ENCODE peak calls at places on chromosomes 7 and 10, in five cellular contexts. P, D, N, O and G are unnamed samples.

GRCh38 chr7:145169908-145170307 is 334.1 kb upstream of the TPK1 start:
- DNase-seq in P (no peak), D (no peak), N (no peak), O (no peak), G (no peak)

GRCh38 chr10:69346776-69347175 is 68.5 kb downstream of the HK1 start:
- DNase-seq in P (no peak), D (no peak), N (no peak), O (no peak), G (no peak)

GRCh38 chr7:16554518-16555236 is 28.1 kb downstream of the LRRC72 start:
- DNase-seq in P (no peak), D (no peak), N (no peak), O (peak; percentile 40), G (no peak)

GRCh38 chr10:88953662-88954061 is 1.1 kb upstream of the ACTA2 start:
- DNase-seq in P (no peak), D (no peak), N (no peak), O (no peak), G (no peak)

GRCh38 chr7:14020339-14020900 is 31.0 kb upstream of the ETV1 start:
- DNase-seq in P (no peak), D (peak; percentile 46), N (no peak), O (no peak), G (no peak)

GRCh38 chr10:79602953-79603352 is 7.8 kb upstream of the SFTPA1 start:
- DNase-seq in P (no peak), D (no peak), N (no peak), O (no peak), G (no peak)

GRCh38 chr7:129363-130221 is 62.8 kb upstream of the FAM20C start:
- DNase-seq in P (peak; percentile 45), D (no peak), N (no peak), O (no peak), G (peak; percentile 86)

GRCh38 chr10:132508497-132509443 is 28.8 kb upstream of the INPP5A start:
- DNase-seq in P (no peak), D (no peak), N (peak; percentile 86), O (peak; percentile 43), G (peak; percentile 45)

GRCh38 chr7:85023066-85023687 is 163.7 kb downstream of the SEMA3D start:
- DNase-seq in P (no peak), D (peak; percentile 19), N (no peak), O (peak; percentile 13), G (peak; percentile 49)

GRCh38 chr10:98446656-98447221 is at the start of gene HPS1:
- DNase-seq in P (peak; percentile 89), D (peak; percentile 63), N (peak; percentile 91), O (peak; percentile 80), G (peak; percentile 69)

GRCh38 chr7:22255342-22255741 is 101.6 kb downstream of the RAPGEF5 start:
- DNase-seq in P (no peak), D (no peak), N (no peak), O (no peak), G (no peak)

GRCh38 chr7:20030915-20031362 is 186.2 kb downstream of the MACC1 start:
- DNase-seq in P (no peak), D (peak; percentile 84), N (no peak), O (no peak), G (peak; percentile 77)

GRCh38 chr10:100802196-100802595 is 56.8 kb downstream of the PAX2 start:
- DNase-seq in P (no peak), D (no peak), N (no peak), O (no peak), G (no peak)

GRCh38 chr7:117654780-117655179 is 175.0 kb downstream of the CFTR start:
- DNase-seq in P (no peak), D (no peak), N (no peak), O (no peak), G (no peak)

GRCh38 chr10:98269435-98269912 is 1.5 kb upstream of the LOXL4 start:
- DNase-seq in P (peak; percentile 77), D (peak; percentile 90), N (peak; percentile 97), O (peak; percentile 81), G (peak; percentile 89)

GRCh38 chr10:124450783-124451057 is 885 bp upstream of the NKX1-2 start:
- DNase-seq in P (no peak), D (no peak), N (no peak), O (no peak), G (no peak)

GRCh38 chr7:19772858-19773337 is 519 bp downstream of the TMEM196 start:
- DNase-seq in P (no peak), D (peak; percentile 60), N (no peak), O (peak; percentile 15), G (peak; percentile 13)

GRCh38 chr10:130713105-130713504 is 576.9 kb downstream of the GLRX3 start:
- DNase-seq in P (no peak), D (no peak), N (no peak), O (no peak), G (no peak)

GRCh38 chr10:14889318-14889717 is 10.7 kb downstream of the SUV39H2 start:
- DNase-seq in P (no peak), D (no peak), N (no peak), O (no peak), G (peak; percentile 3)

GRCh38 chr10:91684841-91685240 is 52.0 kb upstream of the PPP1R3C start:
- DNase-seq in P (no peak), D (no peak), N (no peak), O (no peak), G (no peak)

GRCh38 chr10:22253578-22253882 is 35.7 kb upstream of the EBLN1 start:
- DNase-seq in P (peak; percentile 62), D (no peak), N (no peak), O (no peak), G (no peak)

GRCh38 chr10:99426689-99427088 is 3.7 kb downstream of the GOT1 start:
- DNase-seq in P (no peak), D (no peak), N (no peak), O (no peak), G (no peak)

GRCh38 chr7:28921822-28922221 is 36.3 kb downstream of the TRIL start:
- DNase-seq in P (no peak), D (peak; percentile 61), N (no peak), O (peak; percentile 53), G (peak; percentile 61)

GRCh38 chr7:76357379-76358052 is 1.3 kb downstream of the YWHAG start:
- DNase-seq in P (no peak), D (no peak), N (no peak), O (no peak), G (no peak)

GRCh38 chr7:76356115-76356514 is 2.7 kb downstream of the YWHAG start:
- DNase-seq in P (no peak), D (no peak), N (no peak), O (no peak), G (no peak)

GRCh38 chr7:76358053-76358477 is 726 bp downstream of the YWHAG start:
- DNase-seq in P (peak; percentile 83), D (no peak), N (no peak), O (no peak), G (no peak)

GRCh38 chr7:76354981-76355730 is 3.6 kb downstream of the YWHAG start:
- DNase-seq in P (no peak), D (no peak), N (no peak), O (no peak), G (no peak)

DNA sequence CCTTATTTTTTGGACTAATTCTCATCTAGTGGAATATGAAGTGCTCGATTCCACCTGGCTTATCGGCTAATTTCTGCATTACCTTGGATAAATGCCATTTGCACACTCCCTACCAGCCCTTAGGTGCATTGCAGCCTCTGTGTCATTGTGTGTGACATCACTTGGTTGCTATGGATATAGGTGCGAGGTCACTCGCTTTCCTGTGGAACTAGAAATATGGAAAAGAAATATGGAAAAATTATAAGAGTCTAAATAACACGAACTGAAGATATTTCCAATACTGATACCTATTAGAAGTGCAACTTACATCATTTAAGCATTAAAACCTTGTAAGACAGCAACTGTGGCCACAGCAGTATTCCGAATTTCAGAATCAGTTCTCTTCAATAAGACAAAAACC is 2.0 kb downstream of the YWHAG start:
- DNase-seq in P (no peak), D (peak; percentile 57), N (no peak), O (peak; percentile 42), G (no peak)
- TF ChIP-seq CTCF in P (no peak), D (no peak), N (no peak), O (no peak), G (no peak)

DNA sequence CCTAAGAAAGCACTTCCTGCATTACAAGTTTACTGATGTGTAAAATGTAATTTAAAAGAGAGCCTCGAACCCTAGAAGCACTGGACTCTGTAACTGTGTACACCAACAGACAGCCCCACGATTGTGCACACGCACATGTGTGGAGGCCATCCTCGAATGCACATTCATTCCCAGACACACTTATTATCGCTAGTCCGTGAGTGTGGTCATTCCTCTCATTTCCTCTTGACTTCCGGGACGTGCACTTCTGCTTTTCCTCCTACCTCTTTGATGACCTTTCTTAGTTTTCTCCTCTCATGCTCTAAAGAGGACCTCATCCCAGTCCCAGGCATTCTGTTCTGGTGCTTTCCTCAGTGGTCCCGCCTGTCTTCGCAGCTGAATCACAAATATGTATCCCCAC is 157.6 kb downstream of the EVX1 start:
- DNase-seq in P (no peak), D (no peak), N (no peak), O (no peak), G (no peak)
- H3K4me3 ChIP-seq in P (no peak overlapping the region), D (no peak overlapping the region), N (no peak overlapping the region), O (no peak overlapping the region), G (no peak overlapping the region)

DNA sequence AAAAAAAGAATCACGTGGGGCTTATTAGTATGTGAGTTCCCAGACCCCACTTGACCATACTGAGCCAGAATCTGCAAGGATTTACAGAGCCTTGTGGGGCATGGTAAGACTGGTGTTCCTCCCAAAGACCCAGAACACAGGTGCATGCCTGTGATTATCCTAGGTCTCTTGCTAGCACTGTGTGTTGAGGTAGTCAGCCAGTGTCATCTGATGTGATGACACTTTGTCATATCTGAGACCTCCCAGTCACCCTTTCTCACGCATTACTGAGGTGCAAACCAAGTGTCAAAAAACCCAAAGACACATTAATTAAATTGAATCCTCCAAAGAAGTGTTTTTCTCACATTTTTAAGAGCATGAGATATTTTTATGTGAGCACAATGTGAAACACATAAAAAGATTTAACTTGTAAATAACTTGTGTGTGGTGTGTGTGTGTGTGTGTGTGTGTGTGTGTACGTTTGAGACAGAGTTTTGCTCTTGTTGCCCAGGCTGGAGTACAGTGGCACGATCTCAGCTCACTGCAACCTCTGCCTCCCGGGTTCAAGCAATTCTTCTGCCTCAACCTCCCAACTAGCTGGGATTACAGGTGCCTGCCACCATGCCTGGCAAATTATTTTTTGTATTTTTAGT is 162.0 kb upstream of the PRPS1L1 start:
- DNase-seq in P (no peak), D (no peak), N (no peak), O (no peak), G (no peak)
- TF ChIP-seq CTCF in P (no peak), D (no peak), N (no peak), O (no peak), G (no peak)

GRCh38 chr10:5812283-5813090 is 747 bp downstream of the GDI2 start:
- DNase-seq in P (peak; percentile 75), D (peak; percentile 9), N (peak; percentile 79), O (peak; percentile 56), G (peak; percentile 16)

GRCh38 chr10:5811387-5811821 is 1.8 kb downstream of the GDI2 start:
- DNase-seq in P (no peak), D (peak; percentile 74), N (no peak), O (no peak), G (peak; percentile 58)

GRCh38 chr10:5810235-5810634 is 3.0 kb downstream of the GDI2 start:
- DNase-seq in P (no peak), D (no peak), N (no peak), O (no peak), G (no peak)

GRCh38 chr10:5806745-5807144 is 6.5 kb downstream of the GDI2 start:
- DNase-seq in P (no peak), D (no peak), N (no peak), O (no peak), G (no peak)

GRCh38 chr10:5809541-5810154 is 3.6 kb downstream of the GDI2 start:
- DNase-seq in P (no peak), D (no peak), N (no peak), O (no peak), G (no peak)
- H3K4me3 ChIP-seq in P (peak overlapping the region; percentile 17), D (no peak overlapping the region), N (peak overlapping the region; percentile 17), O (no peak overlapping the region), G (peak overlapping the region; percentile 25)

GRCh38 chr7:73647725-73648592 is 19.7 kb upstream of the VPS37D start:
- DNase-seq in P (peak; percentile 94), D (no peak), N (no peak), O (peak; percentile 52), G (no peak)
- TF ChIP-seq CTCF in P (peak; percentile 25), D (no peak), N (no peak), O (no peak), G (no peak)